ENCODE peak calls at places on chromosomes 6 and 20, in seven cellular contexts. M, Y, F, D, Z, A and C are unnamed samples.

GRCh38 chr6:89501239-89501638 is 68.3 kb downstream of the ANKRD6 start:
- DNase-seq in Z (peak), F (no peak), Y (no peak), M (no peak), A (no peak), D (no peak), C (no peak)

GRCh38 chr20:18164356-18164755 is 26.7 kb downstream of the KAT14 start:
- DNase-seq in Z (no peak), Y (no peak), A (no peak), F (peak), M (no peak), D (no peak), C (no peak)

GRCh38 chr20:18001131-18001921 is 32.5 kb downstream of the MGME1 start:
- DNase-seq in D (peak), A (peak), F (peak), Z (no peak), Y (peak), M (peak), C (peak)

GRCh38 chr20:38514185-38514584 is 41.5 kb downstream of the RALGAPB start:
- DNase-seq in F (no peak), D (no peak), M (no peak), Z (no peak), Y (no peak), A (no peak), C (no peak)

GRCh38 chr20:59153355-59153681 is 10.3 kb upstream of the ZNF831 start:
- DNase-seq in M (peak), D (no peak), A (no peak), Z (no peak), F (no peak), Y (peak), C (peak)

GRCh38 chr6:119256978-119257462 is 92.5 kb downstream of the MAN1A1 start:
- DNase-seq in A (no peak), Y (no peak), M (no peak), Z (no peak), D (no peak), F (no peak), C (no peak)

GRCh38 chr6:24797596-24798216 is 1.0 kb downstream of the ARMH2 start:
- DNase-seq in M (no peak), Z (peak), A (no peak), D (no peak), F (no peak), Y (no peak), C (no peak)

GRCh38 chr6:148523051-148523450 is 180.4 kb downstream of the SASH1 start:
- DNase-seq in Z (no peak), A (no peak), D (no peak), M (no peak), Y (no peak), F (peak), C (no peak)

GRCh38 chr6:166381733-166382499 is 824 bp downstream of the MPC1 start:
- DNase-seq in D (peak), M (peak), A (peak), Y (peak), Z (peak), F (peak), C (peak)

DNA sequence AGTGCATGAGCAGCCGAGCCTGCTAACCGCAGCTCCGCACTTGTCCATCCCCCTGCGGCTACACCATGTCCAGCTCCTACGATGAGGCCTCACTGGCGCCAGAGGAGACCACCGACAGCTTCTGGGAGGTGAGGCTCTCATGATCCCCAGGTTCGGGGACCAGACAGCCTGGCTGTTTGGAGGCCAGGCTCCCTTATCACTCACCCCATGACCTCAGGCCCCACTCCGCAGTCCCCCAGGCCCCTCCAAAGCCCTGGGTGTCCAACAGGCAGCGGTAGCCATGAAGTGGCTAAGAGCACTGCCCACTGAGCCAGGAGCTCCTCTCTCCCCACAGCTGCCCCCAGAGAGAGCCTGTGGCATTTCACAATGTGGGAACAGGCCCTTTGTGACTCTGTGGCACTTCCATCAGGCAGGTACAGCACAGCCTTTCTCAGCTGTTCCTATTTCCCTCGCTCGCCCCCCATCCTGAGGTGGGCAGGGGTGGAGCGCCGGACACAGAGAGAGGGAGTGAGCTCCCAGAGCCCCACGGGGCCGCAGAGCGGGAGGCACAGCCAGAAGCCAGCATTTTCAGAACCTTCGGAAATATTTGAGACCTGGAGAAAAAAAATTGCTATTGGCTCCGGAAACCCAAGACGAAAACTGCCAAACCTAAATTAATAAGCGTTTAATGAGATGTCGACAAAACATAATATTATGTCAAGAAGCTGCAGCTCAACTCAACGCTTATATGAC is 29.7 kb downstream of the SPDEF start:
- DNase-seq in Z (no peak), F (no peak), M (no peak), A (no peak), Y (peak), D (no peak), C (no peak)
- H3K27ac ChIP-seq in Z (no peak), F (no peak), M (peak), A (no peak), Y (no peak), D (no peak), C (peak)

DNA sequence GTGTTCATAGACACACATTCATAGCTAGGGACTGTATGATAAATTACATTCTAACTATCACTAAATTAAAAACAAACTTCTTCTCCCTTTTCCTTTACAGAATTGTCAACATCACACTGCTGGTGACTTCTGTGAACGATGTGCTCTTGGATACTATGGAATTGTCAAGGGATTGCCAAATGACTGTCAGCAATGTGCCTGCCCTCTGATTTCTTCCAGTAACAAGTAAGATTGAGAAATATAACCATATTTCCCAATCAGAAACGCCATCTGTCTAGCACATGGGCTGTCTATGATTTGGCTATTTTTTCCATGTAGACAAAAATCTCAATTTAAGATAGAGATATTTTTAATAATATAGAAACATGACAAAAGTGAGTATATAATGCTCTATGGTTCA is 367.7 kb downstream of the ARHGAP18 start:
- DNase-seq in Z (no peak), F (peak), A (no peak), D (no peak), Y (no peak), M (no peak), C (no peak)
- H3K27ac ChIP-seq in Z (no peak), F (no peak), A (no peak), D (peak), Y (no peak), M (no peak), C (no peak)

GRCh38 chr20:4070323-4071176 is 55.2 kb upstream of the RNF24 start:
- DNase-seq in D (no peak), A (no peak), Y (no peak), F (no peak), M (no peak), Z (no peak), C (no peak)
- H3K27ac ChIP-seq in D (no peak), A (no peak), Y (no peak), F (peak), M (no peak), Z (no peak), C (no peak)

DNA sequence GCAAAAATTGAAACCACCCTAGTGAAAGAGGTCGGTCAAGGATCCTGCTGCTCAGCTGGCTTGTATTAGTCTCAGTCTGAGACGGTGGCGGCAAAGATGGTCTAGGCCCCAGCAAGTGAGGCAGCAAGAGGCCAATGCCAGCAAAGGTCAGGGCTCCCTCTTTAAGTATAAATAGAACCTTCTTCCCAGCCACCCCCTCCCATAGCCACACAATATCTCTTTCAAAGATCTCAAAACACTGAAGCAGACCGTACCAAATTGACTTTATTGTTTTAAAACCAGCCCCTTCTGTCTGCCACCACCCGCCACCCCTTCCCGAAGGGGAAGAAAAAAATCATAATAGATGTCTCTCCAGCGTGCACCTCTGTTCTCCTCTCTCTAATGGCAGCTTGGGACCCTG is 140.5 kb downstream of the EYA2 start:
- DNase-seq in D (no peak), Z (no peak), A (no peak), Y (no peak), M (no peak), F (no peak), C (no peak)
- H3K27ac ChIP-seq in D (no peak), Z (no peak), A (no peak), Y (no peak), M (no peak), F (no peak), C (no peak)

GRCh38 chr6:15410126-15410391 is 164.2 kb downstream of the JARID2 start:
- DNase-seq in D (no peak), Z (no peak), M (no peak), A (no peak), Y (no peak), F (no peak), C (no peak)

GRCh38 chr6:15412767-15413166 is 166.9 kb downstream of the JARID2 start:
- DNase-seq in D (no peak), Y (no peak), A (no peak), M (no peak), F (no peak), Z (no peak), C (no peak)

GRCh38 chr6:15410752-15411151 is 164.9 kb downstream of the JARID2 start:
- DNase-seq in Z (no peak), M (no peak), Y (no peak), D (no peak), A (no peak), F (no peak), C (no peak)

GRCh38 chr6:15413558-15414257 is 167.8 kb downstream of the JARID2 start:
- DNase-seq in M (no peak), Y (no peak), F (peak), D (no peak), A (no peak), Z (no peak), C (no peak)

GRCh38 chr6:15411766-15412165 is 165.9 kb downstream of the JARID2 start:
- DNase-seq in D (no peak), M (no peak), Y (no peak), F (no peak), Z (no peak), A (no peak), C (no peak)
- H3K27ac ChIP-seq in D (no peak), M (no peak), Y (no peak), F (no peak), Z (no peak), A (no peak), C (no peak)

GRCh38 chr20:40980106-40980827 is 48.4 kb upstream of the TOP1 start:
- DNase-seq in F (no peak), Z (no peak), Y (no peak), M (no peak), A (no peak), D (no peak), C (no peak)

GRCh38 chr20:40982415-40983145 is 46.0 kb upstream of the TOP1 start:
- DNase-seq in A (no peak), D (no peak), F (no peak), Y (no peak), Z (no peak), M (no peak), C (no peak)

GRCh38 chr20:40979247-40979646 is 49.4 kb upstream of the TOP1 start:
- DNase-seq in Z (no peak), Y (no peak), D (no peak), A (no peak), M (no peak), F (no peak), C (no peak)

GRCh38 chr20:40978761-40979160 is 49.9 kb upstream of the TOP1 start:
- DNase-seq in Y (no peak), M (no peak), F (no peak), D (no peak), Z (no peak), A (no peak), C (no peak)

GRCh38 chr20:40980828-40981310 is 47.8 kb upstream of the TOP1 start:
- DNase-seq in Y (no peak), Z (no peak), A (no peak), M (no peak), F (no peak), D (no peak), C (no peak)
- H3K27ac ChIP-seq in Y (no peak), Z (no peak), A (no peak), M (no peak), F (no peak), D (no peak), C (no peak)

DNA sequence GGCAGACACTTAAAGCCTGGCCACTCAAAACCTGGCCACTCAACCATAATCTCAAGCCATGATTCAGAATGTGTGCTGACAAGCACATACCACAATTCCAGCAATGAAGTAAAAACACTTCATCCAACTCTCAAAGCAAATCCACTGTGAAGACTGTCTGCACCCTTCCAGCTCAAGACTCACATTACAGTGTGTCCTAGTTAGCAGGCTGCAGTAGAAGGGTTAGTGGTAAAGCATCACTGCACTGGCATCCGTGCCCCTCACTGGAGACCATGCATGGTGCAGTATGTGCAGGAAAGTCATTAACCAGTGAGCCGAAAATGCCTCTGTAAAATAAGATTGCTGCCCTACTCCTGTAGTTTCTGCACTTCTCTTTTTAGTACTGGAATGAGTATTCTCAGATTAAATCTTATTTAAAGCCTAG is 43.4 kb downstream of the SLC23A2 start:
- DNase-seq in A (no peak), D (no peak), M (no peak), Y (no peak), Z (no peak), F (peak), C (no peak)
- H3K27ac ChIP-seq in A (no peak), D (no peak), M (no peak), Y (no peak), Z (no peak), F (no peak), C (no peak)